ENCODE peak calls at places on chromosomes 7 and 10, in eight cellular contexts. W is nephron progenitor cell, K is HEK293T, E is substantia nigra, A is cardiac fibroblast, M is neural crest cell, S is mucosa of descending colon, V is ovary. R is an unnamed sample.

GRCh38 chr7:95546647-95547046 is 49.7 kb downstream of the PDK4 start:
- DNase-seq in M (no peak), A (no peak), K (no peak), S (no peak), V (no peak), W (no peak), E (no peak), R (no peak)

GRCh38 chr7:120588862-120589261 is 269.1 kb downstream of the TSPAN12 start:
- DNase-seq in E (no peak), K (no peak), M (no peak), S (no peak), A (no peak), V (no peak), W (no peak), R (no peak)

GRCh38 chr10:30118590-30118989 is 59.2 kb upstream of the JCAD start:
- DNase-seq in E (no peak), S (no peak), W (no peak), A (no peak), M (no peak), K (no peak), V (no peak), R (no peak)

GRCh38 chr7:137953692-137954470 is 48.0 kb downstream of the CREB3L2 start:
- DNase-seq in K (peak; percentile 45), V (no peak), W (no peak), A (peak; percentile 80), M (no peak), E (no peak), S (no peak), R (peak; percentile 89)

GRCh38 chr10:76036410-76036940 is 605.1 kb downstream of the LRMDA start:
- DNase-seq in E (peak; percentile 52), S (peak; percentile 83), A (peak; percentile 75), K (peak; percentile 77), W (peak; percentile 81), M (peak; percentile 77), V (peak; percentile 79), R (peak; percentile 64)

GRCh38 chr7:128921866-128922440 is 11.4 kb upstream of the KCP start:
- DNase-seq in E (no peak), W (no peak), A (no peak), M (no peak), V (no peak), S (no peak), K (no peak), R (no peak)

GRCh38 chr7:130988443-130988842 is 254.4 kb upstream of the KLF14 start:
- DNase-seq in A (peak; percentile 47), K (no peak), W (no peak), E (no peak), M (no peak), V (no peak), S (no peak), R (no peak)

GRCh38 chr7:97565665-97566064 is 166.2 kb upstream of the TAC1 start:
- DNase-seq in V (no peak), M (no peak), A (no peak), E (no peak), K (no peak), W (no peak), S (peak; percentile 51), R (no peak)

GRCh38 chr7:21281193-21281592 is 146.7 kb upstream of the SP4 start:
- DNase-seq in M (no peak), A (no peak), V (no peak), K (no peak), S (no peak), E (no peak), W (no peak), R (no peak)

GRCh38 chr7:77247206-77247850 is 47.7 kb upstream of the FGL2 start:
- DNase-seq in K (peak; percentile 59), E (peak; percentile 51), A (peak; percentile 88), V (peak; percentile 47), M (peak; percentile 85), S (peak; percentile 84), W (peak; percentile 90), R (peak; percentile 55)

GRCh38 chr7:148296994-148297644 is 293.4 kb upstream of the C7orf33 start:
- DNase-seq in A (no peak), M (no peak), E (no peak), W (no peak), S (no peak), K (peak; percentile 38), V (no peak), R (no peak)

GRCh38 chr10:119468542-119469324 is 73.8 kb downstream of the RGS10 start:
- DNase-seq in S (no peak), A (no peak), K (no peak), W (no peak), E (no peak), V (no peak), M (no peak), R (no peak)

GRCh38 chr7:115004121-115004520 is 82.2 kb downstream of the MDFIC start:
- DNase-seq in S (no peak), K (no peak), V (no peak), A (no peak), E (no peak), M (no peak), W (no peak), R (no peak)

GRCh38 chr7:1602386-1602785 is 32.6 kb upstream of the PSMG3 start:
- DNase-seq in S (no peak), E (no peak), K (no peak), W (no peak), A (no peak), M (no peak), V (no peak), R (no peak)

GRCh38 chr10:80535671-80536360 is 1.9 kb upstream of the SH2D4B start:
- DNase-seq in S (peak; percentile 91), A (peak; percentile 28), M (no peak), K (no peak), V (peak; percentile 72), E (peak; percentile 41), W (no peak), R (peak; percentile 82)

GRCh38 chr7:2038876-2039728 is 193.6 kb downstream of the MAD1L1 start:
- DNase-seq in M (no peak), V (peak; percentile 13), E (no peak), A (peak; percentile 23), W (no peak), S (peak; percentile 5), K (no peak), R (no peak)

R was measured in A549.